ENCODE peak calls at places on chromosomes 16 and 17, in seven cellular contexts. F, E, T, O, U, P and W are unnamed samples.
A peak's percentile ranks its signal among the peaks of the same experiment; 100 is the strongest.

GRCh38 chr17:3678095-3678820 is 9.6 kb downstream of the EMC6 start:
- DNase-seq in P (peak; percentile 56), E (no peak), O (peak; percentile 59), F (no peak), T (no peak), U (no peak), W (no peak)

GRCh38 chr16:22088642-22089041 is 3.7 kb upstream of the VWA3A start:
- DNase-seq in P (no peak), O (no peak), U (no peak), T (no peak), E (no peak), F (no peak), W (no peak)

GRCh38 chr17:45997624-45998023 is 1.4 kb upstream of the STH start:
- DNase-seq in P (no peak), F (no peak), U (no peak), O (peak; percentile 73), E (no peak), T (no peak), W (no peak)

GRCh38 chr17:27952366-27952765 is 59.2 kb upstream of the LYRM9 start:
- DNase-seq in P (no peak), F (no peak), E (no peak), O (no peak), T (no peak), U (no peak), W (no peak)

GRCh38 chr17:34254651-34255380 is at the start of gene CCL2:
- DNase-seq in F (no peak), E (peak; percentile 30), U (no peak), P (peak; percentile 96), T (peak; percentile 60), O (peak; percentile 78), W (no peak)

GRCh38 chr16:80570106-80570478 is 29.3 kb downstream of the DYNLRB2 start:
- DNase-seq in T (no peak), O (no peak), E (no peak), U (peak; percentile 31), F (no peak), P (no peak), W (no peak)

GRCh38 chr16:19876501-19877059 is 8.1 kb downstream of the GPRC5B start:
- DNase-seq in F (no peak), U (no peak), E (no peak), T (no peak), P (peak; percentile 53), O (no peak), W (no peak)

GRCh38 chr17:40952675-40953074 is 14.1 kb downstream of the KRT39 start:
- DNase-seq in U (no peak), E (no peak), P (peak; percentile 10), F (no peak), O (peak; percentile 95), T (no peak), W (no peak)

GRCh38 chr16:1420540-1421205 is at the start of gene UQCC4:
- DNase-seq in E (peak; percentile 99), F (peak; percentile 88), T (peak; percentile 100), P (peak; percentile 99), U (peak; percentile 99), O (peak; percentile 100), W (peak; percentile 97)

GRCh38 chr17:81228834-81229665 is 6.3 kb upstream of the CEP131 start:
- DNase-seq in P (no peak), E (no peak), F (no peak), T (no peak), U (no peak), O (no peak), W (no peak)

GRCh38 chr16:10934325-10935107 is 7.8 kb downstream of the DEXI start:
- DNase-seq in T (no peak), U (no peak), O (no peak), E (no peak), F (no peak), P (no peak), W (no peak)

GRCh38 chr16:10932959-10933710 is 9.1 kb downstream of the DEXI start:
- DNase-seq in E (no peak), T (no peak), P (no peak), U (no peak), F (no peak), O (no peak), W (no peak)

GRCh38 chr16:10931977-10932632 is 10.2 kb downstream of the DEXI start:
- DNase-seq in F (no peak), E (no peak), U (no peak), P (no peak), T (no peak), O (no peak), W (no peak)

GRCh38 chr16:10935491-10935890 is 6.8 kb downstream of the DEXI start:
- DNase-seq in U (no peak), E (no peak), F (no peak), T (no peak), O (no peak), P (no peak), W (no peak)

DNA sequence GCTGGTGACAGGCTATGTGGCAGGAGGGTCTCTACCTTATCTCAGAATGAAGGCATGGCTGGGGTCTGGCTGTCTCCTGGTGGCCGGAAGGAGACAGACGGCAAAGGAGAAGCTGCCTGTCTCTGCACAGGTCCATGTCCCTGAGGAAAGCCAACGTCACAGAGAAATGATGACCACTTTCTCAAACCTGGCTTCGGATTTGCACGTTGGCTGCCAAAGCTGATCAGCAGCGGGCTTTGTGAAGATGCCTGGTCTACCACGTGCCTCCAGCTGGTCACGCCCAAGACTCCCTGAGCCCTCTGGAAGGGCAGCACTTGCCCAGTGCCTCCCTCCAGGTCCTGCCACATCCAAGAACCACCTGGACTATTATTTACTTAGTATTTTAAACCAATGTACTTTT is 8.4 kb downstream of the DEXI start:
- DNase-seq in E (no peak), T (no peak), U (no peak), O (no peak), P (no peak), F (no peak), W (no peak)
- H3K4me1 ChIP-seq in E (peaks cover 52% of the 10 kb centered on the region), T (no peaks in the 10 kb centered on the region), U (peaks cover 35% of the 10 kb centered on the region), O (peaks cover 22% of the 10 kb centered on the region), P (no peaks in the 10 kb centered on the region), F (peaks cover 15% of the 10 kb centered on the region), W (peaks cover 27% of the 10 kb centered on the region)

DNA sequence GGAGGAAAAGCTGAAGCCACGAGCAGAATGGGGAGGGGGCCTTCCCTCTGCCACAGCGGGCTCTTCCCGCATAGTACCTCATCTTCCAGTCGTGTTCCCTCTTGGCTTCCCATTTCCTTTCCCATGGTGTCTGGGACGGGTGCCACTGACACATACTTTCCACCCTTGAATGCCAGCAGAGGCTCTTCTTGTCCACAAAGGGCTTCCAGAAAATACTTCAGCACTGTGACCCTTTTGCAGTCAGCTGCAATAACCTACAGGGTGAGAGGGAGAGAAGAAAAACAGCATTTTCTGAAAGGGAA is 30.7 kb downstream of the HIC1 start:
- DNase-seq in O (peak; percentile 76), E (no peak), F (no peak), P (no peak), U (no peak), T (no peak), W (no peak)
- H3K4me1 ChIP-seq in O (peaks cover 71% of the 10 kb centered on the region), E (peaks cover 23% of the 10 kb centered on the region), F (peaks cover 46% of the 10 kb centered on the region), P (peaks cover 14% of the 10 kb centered on the region), U (peaks cover 24% of the 10 kb centered on the region), T (peaks cover 2% of the 10 kb centered on the region), W (peaks cover 28% of the 10 kb centered on the region)

DNA sequence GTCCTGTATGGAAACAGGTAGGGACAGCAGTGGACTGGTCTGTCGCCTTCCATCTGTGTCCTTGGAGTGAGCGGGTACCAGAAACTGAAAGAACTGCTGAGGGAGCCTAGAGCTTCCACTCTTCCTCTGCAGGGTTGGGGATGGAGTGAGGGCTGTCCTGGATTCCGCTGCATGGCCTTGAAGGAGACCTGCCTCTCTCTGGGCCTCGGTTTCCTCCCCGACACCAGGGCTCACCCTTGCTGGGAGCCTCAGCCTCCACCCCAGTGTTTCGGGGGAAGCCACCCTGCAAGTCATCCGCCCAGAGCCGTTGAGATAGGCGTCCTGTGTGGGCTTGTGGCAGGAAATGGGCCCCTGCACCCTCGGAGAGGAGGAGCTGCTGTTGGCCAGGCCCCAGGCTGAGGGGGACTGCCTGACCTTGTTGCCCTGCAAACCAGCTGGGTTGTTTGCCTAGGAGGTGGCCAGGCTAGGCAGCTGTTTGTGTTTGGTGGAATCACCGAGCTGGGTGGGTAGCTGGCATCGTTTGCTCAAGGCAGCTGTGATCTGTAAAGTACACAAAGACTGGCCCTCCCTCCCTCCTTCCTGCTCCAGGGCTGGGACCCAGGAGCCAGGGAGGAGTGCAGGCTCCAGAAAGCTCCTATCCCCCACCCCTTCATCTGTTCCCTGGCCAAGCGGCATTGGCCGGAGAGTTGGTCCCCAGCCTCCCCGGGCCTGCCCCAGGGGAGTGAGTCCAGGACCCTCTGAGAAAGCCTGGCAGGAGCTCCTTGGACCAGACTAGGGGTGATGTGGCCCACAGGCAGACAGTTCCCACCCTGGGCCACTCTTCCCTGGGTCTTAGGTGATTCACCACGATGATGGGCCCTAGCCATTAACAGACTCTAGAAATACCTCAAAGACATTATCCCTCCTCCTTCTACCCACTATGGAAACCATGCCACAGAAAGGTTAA is 1.3 kb downstream of the RAB37 start:
- DNase-seq in E (no peak), O (no peak), U (peak; percentile 95), P (no peak), F (no peak), T (no peak), W (peak; percentile 73)
- H3K4me1 ChIP-seq in E (peaks cover 10% of the 10 kb centered on the region), O (no peaks in the 10 kb centered on the region), U (peaks cover 71% of the 10 kb centered on the region), P (peaks cover 3% of the 10 kb centered on the region), F (no peaks in the 10 kb centered on the region), T (peaks cover 3% of the 10 kb centered on the region), W (peaks cover 55% of the 10 kb centered on the region)

DNA sequence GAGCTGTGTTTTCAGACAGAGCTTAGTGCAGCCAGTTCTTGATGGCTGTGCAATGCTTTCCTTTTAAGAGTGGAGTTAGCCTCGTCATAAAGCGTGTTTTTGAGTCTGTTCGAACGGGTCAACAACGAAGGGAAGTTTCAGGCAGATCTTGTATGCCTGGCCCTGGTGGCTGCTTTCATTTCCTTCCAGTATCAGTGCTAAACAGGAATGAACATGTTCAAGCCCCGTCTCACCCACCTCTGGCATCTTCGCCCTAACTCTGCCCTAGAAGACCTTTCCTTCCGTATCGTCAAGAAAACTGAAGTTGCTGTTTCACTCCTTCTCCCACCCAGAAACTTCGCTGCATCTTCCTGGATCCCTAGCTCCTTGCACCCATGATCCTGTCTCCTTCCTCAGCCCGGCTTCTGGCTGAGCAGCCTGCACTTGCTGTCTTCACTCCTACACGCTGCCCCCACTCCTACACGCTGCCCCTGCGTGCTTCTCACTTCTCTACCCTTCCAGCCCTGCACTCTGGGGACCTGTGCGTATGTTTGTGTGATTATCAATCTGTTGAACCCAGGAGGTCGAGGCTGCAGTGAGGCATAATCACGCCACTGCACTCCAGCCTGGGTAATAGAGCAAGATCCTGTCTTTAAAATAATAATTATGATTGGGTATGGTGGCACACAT is 55.3 kb downstream of the USP10 start:
- DNase-seq in T (no peak), F (no peak), E (no peak), P (no peak), U (no peak), O (no peak), W (no peak)
- H3K4me1 ChIP-seq in T (peaks cover 2% of the 10 kb centered on the region), F (peaks cover 18% of the 10 kb centered on the region), E (peaks cover 10% of the 10 kb centered on the region), P (no peaks in the 10 kb centered on the region), U (peaks cover 55% of the 10 kb centered on the region), O (peaks cover 25% of the 10 kb centered on the region), W (peaks cover 19% of the 10 kb centered on the region)

DNA sequence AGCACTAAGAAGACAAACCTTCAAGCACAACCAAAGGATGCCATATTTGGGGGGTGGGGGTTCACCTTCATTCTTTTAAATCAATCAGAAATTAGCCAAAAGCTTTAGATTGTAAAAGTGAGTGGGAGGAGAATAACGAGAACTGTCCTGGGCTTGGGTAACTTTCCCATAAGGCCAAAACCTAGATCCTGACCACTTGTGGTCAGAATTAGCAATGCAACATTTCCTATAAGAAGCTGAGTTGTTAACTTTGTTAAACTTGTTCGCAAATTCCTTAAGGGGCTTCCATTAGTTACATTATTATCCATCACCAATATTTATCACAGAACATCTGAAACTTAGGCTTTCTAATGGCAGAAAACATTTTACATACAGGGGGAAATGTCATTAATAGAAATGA is 25.1 kb downstream of the STAT5B start:
- DNase-seq in O (peak; percentile 18), E (no peak), F (peak; percentile 48), U (no peak), T (no peak), P (peak; percentile 41), W (no peak)
- H3K4me1 ChIP-seq in O (peaks cover 27% of the 10 kb centered on the region), E (peaks cover 27% of the 10 kb centered on the region), F (peaks cover 29% of the 10 kb centered on the region), U (peaks cover 74% of the 10 kb centered on the region), T (no peaks in the 10 kb centered on the region), P (no peaks in the 10 kb centered on the region), W (peaks cover 52% of the 10 kb centered on the region)